ENCODE peak calls at places on chromosome 20, in six cellular contexts. P, M, O, N, B and X are unnamed samples.

GRCh38 chr20:18679020-18679419 is 91.2 kb downstream of the DTD1 start:
- DNase-seq in B (no peak), P (no peak), N (no peak), M (no peak), O (no peak), X (no peak)

GRCh38 chr20:25236450-25237304 is 11.2 kb upstream of the PYGB start:
- DNase-seq in O (no peak), N (no peak), B (no peak), P (no peak), M (no peak), X (no peak)

GRCh38 chr20:669573-669972 is 6.0 kb downstream of the SCRT2 start:
- DNase-seq in P (no peak), O (no peak), M (no peak), N (no peak), B (no peak), X (no peak)

GRCh38 chr20:49186535-49187329 is 1.4 kb downstream of the STAU1 start:
- DNase-seq in P (peak; percentile 62), O (peak; percentile 49), M (peak; percentile 33), N (no peak), B (no peak), X (no peak)

GRCh38 chr20:8365634-8366033 is 233.6 kb downstream of the PLCB1 start:
- DNase-seq in B (no peak), M (no peak), P (no peak), O (no peak), N (no peak), X (no peak)

GRCh38 chr20:25017257-25017803 is 24.8 kb upstream of the APMAP start:
- DNase-seq in M (no peak), P (peak; percentile 64), N (no peak), O (no peak), B (no peak), X (no peak)

GRCh38 chr20:63777614-63778013 is 38.0 kb downstream of the SLC2A4RG start:
- DNase-seq in B (no peak), P (no peak), M (no peak), N (no peak), O (no peak), X (no peak)

GRCh38 chr20:47487175-47487917 is 14.3 kb upstream of the NCOA3 start:
- DNase-seq in M (peak; percentile 41), O (peak; percentile 50), P (no peak), B (no peak), N (peak; percentile 99), X (no peak)

GRCh38 chr20:49790077-49790798 is 22.4 kb upstream of the SLC9A8 start:
- DNase-seq in P (peak; percentile 49), M (no peak), O (peak; percentile 89), B (no peak), N (no peak), X (no peak)

GRCh38 chr20:45345104-45345936 is 2.9 kb downstream of the SDC4 start:
- DNase-seq in M (no peak), O (no peak), N (no peak), P (no peak), B (no peak), X (no peak)

GRCh38 chr20:20017852-20018245 is 687 bp downstream of the NAA20 start:
- DNase-seq in M (no peak), P (peak; percentile 40), B (no peak), O (no peak), N (no peak), X (peak; percentile 16)

GRCh38 chr20:20018366-20018765 is 1.2 kb downstream of the NAA20 start:
- DNase-seq in M (no peak), B (no peak), N (no peak), O (no peak), P (no peak), X (no peak)

GRCh38 chr20:20014659-20015058 is 2.5 kb upstream of the NAA20 start:
- DNase-seq in M (no peak), B (no peak), O (no peak), P (no peak), N (no peak), X (no peak)

GRCh38 chr20:20019123-20019522 is 2.0 kb downstream of the NAA20 start:
- DNase-seq in N (no peak), M (no peak), P (no peak), B (no peak), O (peak; percentile 16), X (no peak)

DNA sequence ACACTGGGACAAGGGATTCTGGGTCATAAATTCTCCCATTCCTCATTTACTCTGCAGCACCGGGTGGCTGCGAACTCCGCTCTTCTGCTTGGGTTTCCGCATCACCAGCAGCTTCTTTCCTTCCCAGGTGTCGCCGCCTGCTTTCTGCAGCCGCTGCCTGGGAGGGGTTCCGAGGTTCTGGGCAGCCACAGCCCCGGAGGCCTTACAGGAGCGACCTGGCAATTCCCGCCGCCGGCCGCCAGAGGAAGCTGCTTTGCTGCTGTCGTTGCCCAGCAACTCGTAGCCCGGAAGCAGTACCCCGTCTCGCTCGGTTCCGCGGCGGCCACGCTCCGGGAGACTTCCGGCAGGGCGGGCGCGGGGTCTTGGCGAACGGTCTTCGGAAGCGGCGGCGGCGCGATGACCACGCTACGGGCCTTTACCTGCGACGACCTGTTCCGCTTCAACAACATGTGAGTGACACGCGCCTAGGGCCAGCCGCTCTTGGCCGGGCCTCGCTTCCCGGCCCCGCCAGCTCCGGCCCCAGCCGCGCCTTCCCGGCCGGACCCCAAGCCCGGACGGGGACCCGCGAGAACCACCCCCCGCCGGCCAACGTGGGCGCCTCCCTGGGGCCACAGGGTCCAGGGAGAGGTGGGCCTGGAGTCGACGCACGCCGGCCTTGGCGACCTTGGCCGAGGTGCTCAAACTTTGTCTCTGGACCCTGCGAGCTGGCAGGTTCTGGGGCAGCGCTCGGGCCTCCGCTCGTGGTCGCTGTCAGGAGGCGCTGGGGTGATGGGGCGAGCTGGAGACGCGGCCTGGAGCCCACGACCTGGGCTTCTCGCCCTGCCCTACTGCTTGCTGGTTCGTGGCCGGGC is at the start of gene NAA20:
- DNase-seq in B (peak; percentile 89), M (peak; percentile 89), N (peak; percentile 45), P (peak; percentile 94), O (peak; percentile 80), X (peak; percentile 93)
- TF ChIP-seq POLR2A in B (no peak), M (peak; percentile 59), N (peak; percentile 86), P (peak; percentile 87), O (peak; percentile 51), X (no peak)

GRCh38 chr20:33009214-33010132 is 2.0 kb downstream of the BPIFB2 start:
- DNase-seq in O (no peak), P (peak; percentile 99), B (no peak), N (no peak), M (no peak), X (no peak)

GRCh38 chr20:33008336-33009213 is 1.1 kb downstream of the BPIFB2 start:
- DNase-seq in B (no peak), O (no peak), N (no peak), M (no peak), P (peak; percentile 70), X (no peak)

GRCh38 chr20:33012327-33013189 is 5.1 kb downstream of the BPIFB2 start:
- DNase-seq in O (no peak), M (no peak), B (no peak), P (no peak), N (no peak), X (no peak)

GRCh38 chr20:33010674-33011449 is 3.4 kb downstream of the BPIFB2 start:
- DNase-seq in P (no peak), O (no peak), M (no peak), N (no peak), B (no peak), X (no peak)

GRCh38 chr20:33010133-33010504 is 2.6 kb downstream of the BPIFB2 start:
- DNase-seq in M (no peak), O (no peak), P (no peak), B (no peak), N (no peak), X (no peak)
- TF ChIP-seq POLR2AphosphoS5 in M (no peak), O (no peak), P (no peak), B (no peak), N (no peak), X (no peak)

GRCh38 chr20:44273231-44274215 is 26.4 kb downstream of the GDAP1L1 start:
- DNase-seq in B (no peak), M (no peak), P (no peak), N (no peak), O (no peak), X (no peak)

GRCh38 chr20:44268802-44269201 is 21.7 kb downstream of the GDAP1L1 start:
- DNase-seq in M (no peak), N (no peak), O (no peak), P (no peak), B (no peak), X (no peak)

GRCh38 chr20:44274303-44275017 is 27.4 kb downstream of the GDAP1L1 start:
- DNase-seq in M (no peak), O (no peak), P (peak; percentile 96), N (no peak), B (no peak), X (no peak)

DNA sequence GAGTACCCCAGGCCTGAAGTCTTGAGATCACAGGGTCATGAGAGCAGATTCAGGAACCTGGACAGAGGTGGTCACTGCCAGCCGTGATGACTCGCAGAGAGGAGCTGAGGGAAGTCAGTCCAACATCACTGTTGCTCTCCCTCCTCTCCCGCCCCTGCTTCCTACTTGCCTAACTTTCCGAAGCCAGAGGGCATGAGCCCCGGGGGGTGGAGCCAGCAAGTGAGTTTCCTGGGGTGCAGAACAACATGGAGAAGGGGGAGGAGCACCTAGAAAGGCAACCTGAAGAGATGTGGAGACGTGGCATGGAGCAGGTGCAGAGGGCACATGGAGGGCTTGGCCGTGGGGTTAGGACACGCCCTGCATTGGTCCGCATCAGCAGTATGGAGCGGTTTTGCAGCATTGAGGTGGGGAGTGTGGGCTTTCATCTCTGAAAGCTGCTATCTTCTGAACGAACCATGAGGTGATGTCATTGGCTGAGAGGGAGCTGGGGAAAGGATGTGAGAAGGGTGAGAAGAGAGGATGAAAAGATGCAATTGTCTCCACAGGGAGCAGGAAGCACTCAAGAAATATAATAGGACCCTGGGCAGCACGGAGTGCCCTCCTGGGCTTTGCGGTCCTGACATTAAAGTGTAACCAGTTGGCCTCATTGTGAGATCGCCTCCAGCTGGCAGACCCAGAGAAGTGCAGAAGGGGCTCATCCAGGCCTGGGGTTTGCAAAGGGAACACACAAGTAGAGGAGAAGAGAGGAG is 25.0 kb downstream of the GDAP1L1 start:
- DNase-seq in M (no peak), N (no peak), P (no peak), B (peak; percentile 27), O (peak; percentile 20), X (no peak)
- TF ChIP-seq TAF1 in M (no peak), N (no peak), P (no peak), B (no peak), O (no peak), X (no peak)

GRCh38 chr20:32880635-32881034 is 21.9 kb downstream of the EFCAB8 start:
- DNase-seq in B (no peak), O (no peak), M (no peak), N (no peak), P (no peak), X (no peak)

GRCh38 chr20:32879538-32879937 is 20.8 kb downstream of the EFCAB8 start:
- DNase-seq in O (no peak), M (no peak), B (no peak), P (no peak), N (no peak), X (no peak)

GRCh38 chr20:32875673-32876072 is 16.9 kb downstream of the EFCAB8 start:
- DNase-seq in N (no peak), M (no peak), O (no peak), B (no peak), P (no peak), X (no peak)

GRCh38 chr20:32877507-32877906 is 18.8 kb downstream of the EFCAB8 start:
- DNase-seq in O (no peak), P (no peak), M (no peak), N (no peak), B (no peak), X (no peak)

DNA sequence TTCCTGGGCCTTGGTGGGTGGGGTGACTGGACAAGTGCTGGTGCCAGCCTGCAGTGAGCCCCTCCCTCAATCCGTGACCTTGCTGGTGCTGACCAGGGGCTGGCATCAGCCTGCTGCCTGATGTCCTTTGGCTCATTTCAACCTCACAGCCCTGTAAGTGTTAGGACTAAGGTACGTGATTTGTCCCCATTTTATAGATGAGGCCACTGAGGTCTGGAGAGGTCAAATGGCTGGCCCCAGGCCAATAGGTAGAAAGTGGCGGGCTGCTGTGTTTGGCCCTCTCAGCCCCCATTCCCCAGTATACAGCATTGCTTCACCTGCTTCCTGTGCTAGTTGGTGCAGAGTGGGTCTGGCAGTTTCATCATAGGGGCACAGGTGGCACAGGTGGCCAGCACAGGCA is 20.1 kb downstream of the EFCAB8 start:
- DNase-seq in N (no peak), M (no peak), B (no peak), O (no peak), P (no peak), X (no peak)
- TF ChIP-seq POLR2A in N (no peak), M (no peak), B (no peak), O (no peak), P (no peak), X (no peak)